ENCODE peak calls at places on chromosomes 2 and 18, in ten cellular contexts. One of them, this sample, is unnamed. For H3K9me3, the result is how much of the 10 kb centered on the place peaks cover.

GRCh38 chr2:10036095-10036879 is 7.1 kb upstream of the KLF11 start:
- DNase-seq in CD4-positive, alpha-beta T cell: peak
- DNase-seq in fibroblast of lung: peak
- DNase-seq in CD4-positive, CD25-positive, alpha-beta regulatory T cell: peak
- DNase-seq in OCI-LY7: peak
- DNase-seq in prostate gland: no peak
- DNase-seq in left ventricle myocardium inferior: peak
- DNase-seq in ovary: no peak
- DNase-seq in transverse colon: peak
- DNase-seq in CD4-positive, alpha-beta memory T cell: peak
- DNase-seq in this sample: no peak

GRCh38 chr18:42086288-42086687 is 131.3 kb downstream of the PIK3C3 start:
- DNase-seq in CD4-positive, alpha-beta T cell: no peak
- DNase-seq in fibroblast of lung: peak
- DNase-seq in CD4-positive, CD25-positive, alpha-beta regulatory T cell: no peak
- DNase-seq in OCI-LY7: no peak
- DNase-seq in prostate gland: no peak
- DNase-seq in left ventricle myocardium inferior: no peak
- DNase-seq in ovary: no peak
- DNase-seq in transverse colon: no peak
- DNase-seq in CD4-positive, alpha-beta memory T cell: no peak
- DNase-seq in this sample: no peak

GRCh38 chr2:111626037-111626861 is 257.7 kb downstream of the ANAPC1 start:
- DNase-seq in CD4-positive, alpha-beta T cell: no peak
- DNase-seq in fibroblast of lung: no peak
- DNase-seq in CD4-positive, CD25-positive, alpha-beta regulatory T cell: peak
- DNase-seq in OCI-LY7: no peak
- DNase-seq in prostate gland: no peak
- DNase-seq in left ventricle myocardium inferior: no peak
- DNase-seq in ovary: no peak
- DNase-seq in transverse colon: no peak
- DNase-seq in CD4-positive, alpha-beta memory T cell: no peak
- DNase-seq in this sample: no peak

GRCh38 chr2:142756430-142756829 is 121.0 kb upstream of the KYNU start:
- DNase-seq in CD4-positive, alpha-beta T cell: no peak
- DNase-seq in fibroblast of lung: peak
- DNase-seq in CD4-positive, CD25-positive, alpha-beta regulatory T cell: no peak
- DNase-seq in OCI-LY7: no peak
- DNase-seq in prostate gland: no peak
- DNase-seq in left ventricle myocardium inferior: no peak
- DNase-seq in ovary: no peak
- DNase-seq in transverse colon: no peak
- DNase-seq in CD4-positive, alpha-beta memory T cell: no peak
- DNase-seq in this sample: no peak

GRCh38 chr2:217102941-217103340 is 243.1 kb upstream of the TNP1 start:
- DNase-seq in CD4-positive, alpha-beta T cell: no peak
- DNase-seq in fibroblast of lung: no peak
- DNase-seq in CD4-positive, CD25-positive, alpha-beta regulatory T cell: no peak
- DNase-seq in OCI-LY7: no peak
- DNase-seq in prostate gland: no peak
- DNase-seq in left ventricle myocardium inferior: no peak
- DNase-seq in ovary: no peak
- DNase-seq in transverse colon: no peak
- DNase-seq in CD4-positive, alpha-beta memory T cell: no peak
- DNase-seq in this sample: no peak

GRCh38 chr2:106165064-106165463 is 29.0 kb downstream of the UXS1 start:
- DNase-seq in CD4-positive, alpha-beta T cell: no peak
- DNase-seq in fibroblast of lung: no peak
- DNase-seq in CD4-positive, CD25-positive, alpha-beta regulatory T cell: peak
- DNase-seq in OCI-LY7: no peak
- DNase-seq in prostate gland: no peak
- DNase-seq in left ventricle myocardium inferior: no peak
- DNase-seq in ovary: no peak
- DNase-seq in transverse colon: no peak
- DNase-seq in CD4-positive, alpha-beta memory T cell: no peak
- DNase-seq in this sample: no peak

GRCh38 chr2:31069926-31070325 is 68.3 kb downstream of the GALNT14 start:
- DNase-seq in CD4-positive, alpha-beta T cell: no peak
- DNase-seq in fibroblast of lung: no peak
- DNase-seq in CD4-positive, CD25-positive, alpha-beta regulatory T cell: no peak
- DNase-seq in OCI-LY7: no peak
- DNase-seq in prostate gland: no peak
- DNase-seq in left ventricle myocardium inferior: no peak
- DNase-seq in ovary: no peak
- DNase-seq in transverse colon: no peak
- DNase-seq in CD4-positive, alpha-beta memory T cell: no peak
- DNase-seq in this sample: no peak

GRCh38 chr2:101827246-101827645 is 129.7 kb downstream of the MAP4K4 start:
- DNase-seq in CD4-positive, alpha-beta T cell: no peak
- DNase-seq in fibroblast of lung: peak
- DNase-seq in CD4-positive, CD25-positive, alpha-beta regulatory T cell: no peak
- DNase-seq in OCI-LY7: no peak
- DNase-seq in prostate gland: no peak
- DNase-seq in left ventricle myocardium inferior: no peak
- DNase-seq in ovary: no peak
- DNase-seq in transverse colon: no peak
- DNase-seq in CD4-positive, alpha-beta memory T cell: no peak
- DNase-seq in this sample: no peak

GRCh38 chr2:219104107-219105050 is 43.7 kb upstream of the IHH start:
- DNase-seq in CD4-positive, alpha-beta T cell: no peak
- DNase-seq in fibroblast of lung: peak
- DNase-seq in CD4-positive, CD25-positive, alpha-beta regulatory T cell: peak
- DNase-seq in OCI-LY7: peak
- DNase-seq in prostate gland: no peak
- DNase-seq in left ventricle myocardium inferior: no peak
- DNase-seq in ovary: no peak
- DNase-seq in transverse colon: no peak
- DNase-seq in CD4-positive, alpha-beta memory T cell: peak
- DNase-seq in this sample: no peak

GRCh38 chr18:58223717-58224424 is 179.8 kb downstream of the NEDD4L start:
- DNase-seq in CD4-positive, alpha-beta T cell: no peak
- DNase-seq in fibroblast of lung: peak
- DNase-seq in CD4-positive, CD25-positive, alpha-beta regulatory T cell: no peak
- DNase-seq in OCI-LY7: no peak
- DNase-seq in prostate gland: peak
- DNase-seq in left ventricle myocardium inferior: no peak
- DNase-seq in ovary: no peak
- DNase-seq in transverse colon: peak
- DNase-seq in CD4-positive, alpha-beta memory T cell: no peak
- DNase-seq in this sample: peak

GRCh38 chr18:78794031-78794430 is 185.6 kb upstream of the SALL3 start:
- DNase-seq in CD4-positive, alpha-beta T cell: no peak
- DNase-seq in fibroblast of lung: no peak
- DNase-seq in CD4-positive, CD25-positive, alpha-beta regulatory T cell: no peak
- DNase-seq in OCI-LY7: no peak
- DNase-seq in prostate gland: no peak
- DNase-seq in left ventricle myocardium inferior: no peak
- DNase-seq in ovary: no peak
- DNase-seq in transverse colon: no peak
- DNase-seq in CD4-positive, alpha-beta memory T cell: no peak
- DNase-seq in this sample: no peak
- H3K9me3 ChIP-seq in CD4-positive, alpha-beta T cell: under half
- H3K9me3 ChIP-seq in fibroblast of lung: under half
- H3K9me3 ChIP-seq in CD4-positive, CD25-positive, alpha-beta regulatory T cell: under half
- H3K9me3 ChIP-seq in OCI-LY7: under half
- H3K9me3 ChIP-seq in prostate gland: under half
- H3K9me3 ChIP-seq in left ventricle myocardium inferior: under half
- H3K9me3 ChIP-seq in ovary: under half
- H3K9me3 ChIP-seq in transverse colon: under half
- H3K9me3 ChIP-seq in CD4-positive, alpha-beta memory T cell: under half
- H3K9me3 ChIP-seq in this sample: under half

DNA sequence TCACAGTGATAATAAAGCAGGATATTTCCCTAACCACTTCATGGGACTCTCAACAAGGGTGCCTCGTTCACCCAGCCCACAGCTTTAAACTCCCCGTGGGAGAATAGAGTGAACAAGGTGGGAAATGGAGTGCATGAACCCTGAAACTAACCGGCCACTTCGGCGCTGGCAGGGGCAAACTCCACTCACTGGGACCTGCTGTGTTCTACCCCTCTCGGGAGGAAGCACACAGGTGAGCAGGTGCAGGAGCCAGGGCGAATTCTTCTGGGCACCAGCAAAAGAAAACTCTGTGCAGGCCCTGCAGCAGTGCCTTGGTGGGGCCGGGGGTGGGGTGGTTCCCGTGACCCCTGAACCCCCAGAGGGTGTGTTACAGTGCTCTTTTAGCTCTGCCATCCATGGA is 2029.1 kb upstream of the LRRTM1 start:
- DNase-seq in CD4-positive, alpha-beta T cell: no peak
- DNase-seq in fibroblast of lung: no peak
- DNase-seq in CD4-positive, CD25-positive, alpha-beta regulatory T cell: no peak
- DNase-seq in OCI-LY7: no peak
- DNase-seq in prostate gland: no peak
- DNase-seq in left ventricle myocardium inferior: no peak
- DNase-seq in ovary: no peak
- DNase-seq in transverse colon: no peak
- DNase-seq in CD4-positive, alpha-beta memory T cell: no peak
- DNase-seq in this sample: no peak
- H3K9me3 ChIP-seq in CD4-positive, alpha-beta T cell: under half
- H3K9me3 ChIP-seq in fibroblast of lung: under half
- H3K9me3 ChIP-seq in CD4-positive, CD25-positive, alpha-beta regulatory T cell: under half
- H3K9me3 ChIP-seq in OCI-LY7: under half
- H3K9me3 ChIP-seq in prostate gland: under half
- H3K9me3 ChIP-seq in left ventricle myocardium inferior: under half
- H3K9me3 ChIP-seq in ovary: under half
- H3K9me3 ChIP-seq in transverse colon: under half
- H3K9me3 ChIP-seq in CD4-positive, alpha-beta memory T cell: under half
- H3K9me3 ChIP-seq in this sample: under half

GRCh38 chr2:67579207-67579606 is 182.1 kb downstream of the ETAA1 start:
- DNase-seq in CD4-positive, alpha-beta T cell: no peak
- DNase-seq in fibroblast of lung: peak
- DNase-seq in CD4-positive, CD25-positive, alpha-beta regulatory T cell: no peak
- DNase-seq in OCI-LY7: no peak
- DNase-seq in prostate gland: no peak
- DNase-seq in left ventricle myocardium inferior: no peak
- DNase-seq in ovary: no peak
- DNase-seq in transverse colon: no peak
- DNase-seq in CD4-positive, alpha-beta memory T cell: no peak
- DNase-seq in this sample: no peak

GRCh38 chr2:67585400-67585799 is 188.3 kb downstream of the ETAA1 start:
- DNase-seq in CD4-positive, alpha-beta T cell: no peak
- DNase-seq in fibroblast of lung: no peak
- DNase-seq in CD4-positive, CD25-positive, alpha-beta regulatory T cell: no peak
- DNase-seq in OCI-LY7: no peak
- DNase-seq in prostate gland: no peak
- DNase-seq in left ventricle myocardium inferior: no peak
- DNase-seq in ovary: no peak
- DNase-seq in transverse colon: no peak
- DNase-seq in CD4-positive, alpha-beta memory T cell: no peak
- DNase-seq in this sample: no peak

GRCh38 chr2:67579791-67580190 is 182.7 kb downstream of the ETAA1 start:
- DNase-seq in CD4-positive, alpha-beta T cell: no peak
- DNase-seq in fibroblast of lung: peak
- DNase-seq in CD4-positive, CD25-positive, alpha-beta regulatory T cell: no peak
- DNase-seq in OCI-LY7: no peak
- DNase-seq in prostate gland: no peak
- DNase-seq in left ventricle myocardium inferior: no peak
- DNase-seq in ovary: no peak
- DNase-seq in transverse colon: no peak
- DNase-seq in CD4-positive, alpha-beta memory T cell: no peak
- DNase-seq in this sample: no peak

GRCh38 chr2:67581751-67582150 is 184.6 kb downstream of the ETAA1 start:
- DNase-seq in CD4-positive, alpha-beta T cell: no peak
- DNase-seq in fibroblast of lung: no peak
- DNase-seq in CD4-positive, CD25-positive, alpha-beta regulatory T cell: no peak
- DNase-seq in OCI-LY7: peak
- DNase-seq in prostate gland: no peak
- DNase-seq in left ventricle myocardium inferior: no peak
- DNase-seq in ovary: no peak
- DNase-seq in transverse colon: no peak
- DNase-seq in CD4-positive, alpha-beta memory T cell: no peak
- DNase-seq in this sample: no peak

DNA sequence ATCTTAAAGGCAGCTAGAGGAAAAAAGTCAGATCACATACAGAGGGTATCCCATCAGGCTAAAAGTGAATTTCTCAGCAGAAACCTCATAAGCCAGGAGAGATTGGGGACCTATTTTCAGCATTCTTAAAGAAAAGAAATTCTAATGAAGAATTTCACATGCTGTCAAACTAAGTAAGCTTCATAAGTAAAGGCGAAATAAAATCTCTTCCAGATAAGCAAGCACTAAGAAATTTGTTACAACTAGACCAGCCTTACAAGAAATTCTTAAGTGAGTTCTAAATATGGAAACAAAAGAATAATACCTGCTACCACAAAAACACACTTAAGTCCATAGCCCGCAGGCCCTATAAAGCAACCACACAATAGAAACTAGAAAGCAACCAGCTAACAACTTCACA is 186.1 kb downstream of the ETAA1 start:
- DNase-seq in CD4-positive, alpha-beta T cell: no peak
- DNase-seq in fibroblast of lung: no peak
- DNase-seq in CD4-positive, CD25-positive, alpha-beta regulatory T cell: no peak
- DNase-seq in OCI-LY7: no peak
- DNase-seq in prostate gland: no peak
- DNase-seq in left ventricle myocardium inferior: no peak
- DNase-seq in ovary: no peak
- DNase-seq in transverse colon: no peak
- DNase-seq in CD4-positive, alpha-beta memory T cell: no peak
- DNase-seq in this sample: no peak
- H3K9me3 ChIP-seq in CD4-positive, alpha-beta T cell: under half
- H3K9me3 ChIP-seq in fibroblast of lung: under half
- H3K9me3 ChIP-seq in CD4-positive, CD25-positive, alpha-beta regulatory T cell: under half
- H3K9me3 ChIP-seq in OCI-LY7: under half
- H3K9me3 ChIP-seq in prostate gland: under half
- H3K9me3 ChIP-seq in left ventricle myocardium inferior: half or more
- H3K9me3 ChIP-seq in ovary: under half
- H3K9me3 ChIP-seq in transverse colon: under half
- H3K9me3 ChIP-seq in CD4-positive, alpha-beta memory T cell: under half
- H3K9me3 ChIP-seq in this sample: under half

GRCh38 chr18:14976736-14977430 is 228.9 kb downstream of the ANKRD30B start:
- DNase-seq in CD4-positive, alpha-beta T cell: no peak
- DNase-seq in fibroblast of lung: peak
- DNase-seq in CD4-positive, CD25-positive, alpha-beta regulatory T cell: no peak
- DNase-seq in OCI-LY7: no peak
- DNase-seq in prostate gland: no peak
- DNase-seq in left ventricle myocardium inferior: no peak
- DNase-seq in ovary: no peak
- DNase-seq in transverse colon: no peak
- DNase-seq in CD4-positive, alpha-beta memory T cell: no peak
- DNase-seq in this sample: no peak

GRCh38 chr18:14974576-14974975 is 226.6 kb downstream of the ANKRD30B start:
- DNase-seq in CD4-positive, alpha-beta T cell: no peak
- DNase-seq in fibroblast of lung: no peak
- DNase-seq in CD4-positive, CD25-positive, alpha-beta regulatory T cell: no peak
- DNase-seq in OCI-LY7: no peak
- DNase-seq in prostate gland: no peak
- DNase-seq in left ventricle myocardium inferior: no peak
- DNase-seq in ovary: no peak
- DNase-seq in transverse colon: no peak
- DNase-seq in CD4-positive, alpha-beta memory T cell: no peak
- DNase-seq in this sample: no peak

GRCh38 chr18:14978191-14978590 is 230.2 kb downstream of the ANKRD30B start:
- DNase-seq in CD4-positive, alpha-beta T cell: no peak
- DNase-seq in fibroblast of lung: no peak
- DNase-seq in CD4-positive, CD25-positive, alpha-beta regulatory T cell: no peak
- DNase-seq in OCI-LY7: no peak
- DNase-seq in prostate gland: no peak
- DNase-seq in left ventricle myocardium inferior: no peak
- DNase-seq in ovary: no peak
- DNase-seq in transverse colon: no peak
- DNase-seq in CD4-positive, alpha-beta memory T cell: no peak
- DNase-seq in this sample: no peak

GRCh38 chr18:14974088-14974487 is 226.1 kb downstream of the ANKRD30B start:
- DNase-seq in CD4-positive, alpha-beta T cell: no peak
- DNase-seq in fibroblast of lung: no peak
- DNase-seq in CD4-positive, CD25-positive, alpha-beta regulatory T cell: no peak
- DNase-seq in OCI-LY7: no peak
- DNase-seq in prostate gland: no peak
- DNase-seq in left ventricle myocardium inferior: no peak
- DNase-seq in ovary: no peak
- DNase-seq in transverse colon: no peak
- DNase-seq in CD4-positive, alpha-beta memory T cell: no peak
- DNase-seq in this sample: no peak

GRCh38 chr18:14975431-14975830 is 227.5 kb downstream of the ANKRD30B start:
- DNase-seq in CD4-positive, alpha-beta T cell: no peak
- DNase-seq in fibroblast of lung: no peak
- DNase-seq in CD4-positive, CD25-positive, alpha-beta regulatory T cell: no peak
- DNase-seq in OCI-LY7: no peak
- DNase-seq in prostate gland: no peak
- DNase-seq in left ventricle myocardium inferior: no peak
- DNase-seq in ovary: no peak
- DNase-seq in transverse colon: no peak
- DNase-seq in CD4-positive, alpha-beta memory T cell: no peak
- DNase-seq in this sample: no peak
- H3K9me3 ChIP-seq in CD4-positive, alpha-beta T cell: under half
- H3K9me3 ChIP-seq in fibroblast of lung: under half
- H3K9me3 ChIP-seq in CD4-positive, CD25-positive, alpha-beta regulatory T cell: under half
- H3K9me3 ChIP-seq in OCI-LY7: under half
- H3K9me3 ChIP-seq in prostate gland: under half
- H3K9me3 ChIP-seq in left ventricle myocardium inferior: under half
- H3K9me3 ChIP-seq in ovary: under half
- H3K9me3 ChIP-seq in transverse colon: under half
- H3K9me3 ChIP-seq in CD4-positive, alpha-beta memory T cell: under half
- H3K9me3 ChIP-seq in this sample: under half

This sample was measured in colonic mucosa.